ENCODE peak calls at places on chromosomes 6 and 20, in nine cellular contexts. One of them, this sample, is unnamed. For H3K79me2, the result is how much of the 10 kb centered on the place peaks cover.

GRCh38 chr6:122652431-122652830 is 42.2 kb downstream of the PKIB start:
- DNase-seq in astrocyte: peak
- DNase-seq in mammary epithelial cell: peak
- DNase-seq in Karpas-422: no peak
- DNase-seq in endothelial cell of umbilical vein: no peak
- DNase-seq in hepatocyte: peak
- DNase-seq in K562: no peak
- DNase-seq in neural progenitor cell: no peak
- DNase-seq in OCI-LY7: no peak
- DNase-seq in this sample: no peak

GRCh38 chr20:25061103-25061799 is 3.3 kb upstream of the ACSS1 start:
- DNase-seq in hepatocyte: peak
- DNase-seq in neural progenitor cell: no peak
- DNase-seq in OCI-LY7: no peak
- DNase-seq in K562: no peak
- DNase-seq in mammary epithelial cell: no peak
- DNase-seq in Karpas-422: no peak
- DNase-seq in astrocyte: no peak
- DNase-seq in endothelial cell of umbilical vein: no peak
- DNase-seq in this sample: no peak

GRCh38 chr6:95266537-95267258 is 310.6 kb upstream of the MANEA start:
- DNase-seq in endothelial cell of umbilical vein: no peak
- DNase-seq in mammary epithelial cell: peak
- DNase-seq in astrocyte: peak
- DNase-seq in K562: no peak
- DNase-seq in OCI-LY7: no peak
- DNase-seq in hepatocyte: no peak
- DNase-seq in neural progenitor cell: no peak
- DNase-seq in Karpas-422: peak
- DNase-seq in this sample: no peak

GRCh38 chr6:72132851-72133250 is 246.5 kb downstream of the RIMS1 start:
- DNase-seq in Karpas-422: no peak
- DNase-seq in K562: no peak
- DNase-seq in OCI-LY7: no peak
- DNase-seq in mammary epithelial cell: peak
- DNase-seq in hepatocyte: no peak
- DNase-seq in astrocyte: no peak
- DNase-seq in endothelial cell of umbilical vein: no peak
- DNase-seq in neural progenitor cell: no peak
- DNase-seq in this sample: peak

GRCh38 chr6:40719671-40720374 is 132.7 kb upstream of the LRFN2 start:
- DNase-seq in mammary epithelial cell: no peak
- DNase-seq in K562: no peak
- DNase-seq in neural progenitor cell: peak
- DNase-seq in hepatocyte: peak
- DNase-seq in endothelial cell of umbilical vein: peak
- DNase-seq in Karpas-422: peak
- DNase-seq in astrocyte: peak
- DNase-seq in OCI-LY7: peak
- DNase-seq in this sample: peak

GRCh38 chr20:63215101-63216040 is 560 bp downstream of the YTHDF1 start:
- DNase-seq in OCI-LY7: peak
- DNase-seq in K562: peak
- DNase-seq in astrocyte: peak
- DNase-seq in endothelial cell of umbilical vein: peak
- DNase-seq in hepatocyte: peak
- DNase-seq in neural progenitor cell: peak
- DNase-seq in mammary epithelial cell: peak
- DNase-seq in Karpas-422: peak
- DNase-seq in this sample: peak

GRCh38 chr6:37155394-37156312 is 14.3 kb upstream of the PIM1 start:
- DNase-seq in hepatocyte: peak
- DNase-seq in Karpas-422: peak
- DNase-seq in endothelial cell of umbilical vein: no peak
- DNase-seq in mammary epithelial cell: no peak
- DNase-seq in K562: peak
- DNase-seq in astrocyte: peak
- DNase-seq in neural progenitor cell: no peak
- DNase-seq in OCI-LY7: peak
- DNase-seq in this sample: no peak

GRCh38 chr6:68653074-68653705 is 18.1 kb downstream of the ADGRB3 start:
- DNase-seq in K562: peak
- DNase-seq in OCI-LY7: no peak
- DNase-seq in astrocyte: no peak
- DNase-seq in endothelial cell of umbilical vein: no peak
- DNase-seq in Karpas-422: no peak
- DNase-seq in neural progenitor cell: no peak
- DNase-seq in mammary epithelial cell: no peak
- DNase-seq in hepatocyte: no peak
- DNase-seq in this sample: no peak

GRCh38 chr6:47277702-47278101 is 32.0 kb downstream of the TNFRSF21 start:
- DNase-seq in OCI-LY7: no peak
- DNase-seq in mammary epithelial cell: no peak
- DNase-seq in endothelial cell of umbilical vein: no peak
- DNase-seq in neural progenitor cell: no peak
- DNase-seq in astrocyte: no peak
- DNase-seq in hepatocyte: no peak
- DNase-seq in Karpas-422: no peak
- DNase-seq in K562: no peak
- DNase-seq in this sample: no peak

GRCh38 chr6:7085911-7086310 is 21.9 kb upstream of the RREB1 start:
- DNase-seq in neural progenitor cell: no peak
- DNase-seq in K562: no peak
- DNase-seq in hepatocyte: no peak
- DNase-seq in endothelial cell of umbilical vein: no peak
- DNase-seq in mammary epithelial cell: no peak
- DNase-seq in Karpas-422: no peak
- DNase-seq in astrocyte: no peak
- DNase-seq in OCI-LY7: no peak
- DNase-seq in this sample: peak

GRCh38 chr20:56391037-56391436 is 978 bp downstream of the AURKA start:
- DNase-seq in neural progenitor cell: no peak
- DNase-seq in astrocyte: no peak
- DNase-seq in endothelial cell of umbilical vein: peak
- DNase-seq in mammary epithelial cell: peak
- DNase-seq in hepatocyte: no peak
- DNase-seq in OCI-LY7: peak
- DNase-seq in Karpas-422: no peak
- DNase-seq in K562: no peak
- DNase-seq in this sample: peak

GRCh38 chr6:1326535-1327121 is 14.7 kb downstream of the FOXQ1 start:
- DNase-seq in K562: no peak
- DNase-seq in endothelial cell of umbilical vein: no peak
- DNase-seq in OCI-LY7: no peak
- DNase-seq in hepatocyte: peak
- DNase-seq in Karpas-422: no peak
- DNase-seq in neural progenitor cell: no peak
- DNase-seq in astrocyte: no peak
- DNase-seq in mammary epithelial cell: no peak
- DNase-seq in this sample: no peak

GRCh38 chr6:1872649-1873131 is 263.0 kb downstream of the FOXC1 start:
- DNase-seq in Karpas-422: no peak
- DNase-seq in OCI-LY7: no peak
- DNase-seq in mammary epithelial cell: no peak
- DNase-seq in K562: no peak
- DNase-seq in endothelial cell of umbilical vein: no peak
- DNase-seq in astrocyte: peak
- DNase-seq in neural progenitor cell: peak
- DNase-seq in hepatocyte: peak
- DNase-seq in this sample: peak

GRCh38 chr20:62749851-62750445 is 41.3 kb downstream of the NTSR1 start:
- DNase-seq in endothelial cell of umbilical vein: no peak
- DNase-seq in hepatocyte: no peak
- DNase-seq in mammary epithelial cell: no peak
- DNase-seq in astrocyte: no peak
- DNase-seq in neural progenitor cell: no peak
- DNase-seq in Karpas-422: no peak
- DNase-seq in K562: no peak
- DNase-seq in OCI-LY7: no peak
- DNase-seq in this sample: no peak

GRCh38 chr6:73564578-73565345 is 43.9 kb upstream of the EEF1A1 start:
- DNase-seq in OCI-LY7: no peak
- DNase-seq in endothelial cell of umbilical vein: no peak
- DNase-seq in astrocyte: no peak
- DNase-seq in hepatocyte: no peak
- DNase-seq in Karpas-422: peak
- DNase-seq in neural progenitor cell: no peak
- DNase-seq in K562: peak
- DNase-seq in mammary epithelial cell: no peak
- DNase-seq in this sample: no peak

GRCh38 chr6:73562557-73562956 is 41.7 kb upstream of the EEF1A1 start:
- DNase-seq in K562: no peak
- DNase-seq in neural progenitor cell: no peak
- DNase-seq in astrocyte: no peak
- DNase-seq in Karpas-422: no peak
- DNase-seq in endothelial cell of umbilical vein: no peak
- DNase-seq in hepatocyte: no peak
- DNase-seq in mammary epithelial cell: no peak
- DNase-seq in OCI-LY7: no peak
- DNase-seq in this sample: no peak

GRCh38 chr6:73565767-73566485 is 45.1 kb upstream of the EEF1A1 start:
- DNase-seq in endothelial cell of umbilical vein: no peak
- DNase-seq in mammary epithelial cell: no peak
- DNase-seq in astrocyte: peak
- DNase-seq in OCI-LY7: no peak
- DNase-seq in K562: no peak
- DNase-seq in neural progenitor cell: peak
- DNase-seq in hepatocyte: no peak
- DNase-seq in Karpas-422: no peak
- DNase-seq in this sample: peak

DNA sequence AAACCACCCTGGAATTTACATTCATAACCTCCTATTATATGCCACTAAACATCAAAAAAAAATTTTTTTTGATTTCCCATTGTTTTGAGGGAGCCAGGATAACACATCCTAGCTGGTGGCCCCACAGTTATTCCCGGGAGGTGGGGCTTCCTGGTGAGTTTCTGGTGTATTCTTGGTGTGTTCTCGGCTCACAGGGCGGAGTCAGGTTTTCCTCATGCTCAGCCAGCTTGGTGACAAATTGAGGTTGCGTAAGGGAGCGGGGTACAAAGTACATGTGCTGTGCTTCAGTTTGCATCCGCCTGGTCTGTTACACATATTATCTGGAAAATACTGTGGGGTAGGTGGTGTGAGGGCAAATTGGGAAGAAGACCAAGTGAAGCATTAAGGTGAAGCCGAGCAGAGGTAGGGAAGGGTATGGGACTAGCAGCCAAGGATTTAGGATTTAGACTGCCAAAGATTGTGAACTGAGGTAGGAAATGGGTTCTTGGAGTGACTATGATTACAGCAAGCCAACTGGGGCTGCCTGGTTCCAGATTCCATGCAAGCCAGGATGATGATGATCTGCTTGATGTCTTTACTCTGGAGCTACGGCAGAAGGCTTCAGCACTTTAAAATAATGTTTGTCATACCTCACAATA is 46.2 kb upstream of the EEF1A1 start:
- DNase-seq in astrocyte: no peak
- DNase-seq in mammary epithelial cell: peak
- DNase-seq in K562: no peak
- DNase-seq in Karpas-422: peak
- DNase-seq in OCI-LY7: no peak
- DNase-seq in hepatocyte: peak
- DNase-seq in neural progenitor cell: no peak
- DNase-seq in endothelial cell of umbilical vein: peak
- DNase-seq in this sample: peak
- H2AFZ ChIP-seq in astrocyte: peak
- H2AFZ ChIP-seq in mammary epithelial cell: peak
- H2AFZ ChIP-seq in K562: peak
- H2AFZ ChIP-seq in Karpas-422: no peak
- H2AFZ ChIP-seq in OCI-LY7: no peak
- H2AFZ ChIP-seq in hepatocyte: no peak
- H2AFZ ChIP-seq in neural progenitor cell: no peak
- H2AFZ ChIP-seq in endothelial cell of umbilical vein: peak
- H2AFZ ChIP-seq in this sample: peak

GRCh38 chr20:32842688-32843524 is 15.8 kb upstream of the EFCAB8 start:
- DNase-seq in hepatocyte: no peak
- DNase-seq in Karpas-422: no peak
- DNase-seq in K562: no peak
- DNase-seq in mammary epithelial cell: no peak
- DNase-seq in endothelial cell of umbilical vein: no peak
- DNase-seq in OCI-LY7: no peak
- DNase-seq in astrocyte: no peak
- DNase-seq in neural progenitor cell: no peak
- DNase-seq in this sample: no peak
- H3K79me2 ChIP-seq in hepatocyte: half or more
- H3K79me2 ChIP-seq in Karpas-422: half or more
- H3K79me2 ChIP-seq in K562: under half
- H3K79me2 ChIP-seq in mammary epithelial cell: half or more
- H3K79me2 ChIP-seq in endothelial cell of umbilical vein: half or more
- H3K79me2 ChIP-seq in OCI-LY7: under half
- H3K79me2 ChIP-seq in astrocyte: half or more
- H3K79me2 ChIP-seq in neural progenitor cell: under half
- H3K79me2 ChIP-seq in this sample: half or more

GRCh38 chr6:166293731-166294584 is 14.2 kb downstream of the PRR18 start:
- DNase-seq in OCI-LY7: no peak
- DNase-seq in endothelial cell of umbilical vein: no peak
- DNase-seq in K562: no peak
- DNase-seq in astrocyte: no peak
- DNase-seq in Karpas-422: no peak
- DNase-seq in neural progenitor cell: no peak
- DNase-seq in hepatocyte: no peak
- DNase-seq in mammary epithelial cell: no peak
- DNase-seq in this sample: no peak
- H3K27ac ChIP-seq in OCI-LY7: no peak
- H3K27ac ChIP-seq in endothelial cell of umbilical vein: no peak
- H3K27ac ChIP-seq in K562: no peak
- H3K27ac ChIP-seq in astrocyte: no peak
- H3K27ac ChIP-seq in Karpas-422: peak
- H3K27ac ChIP-seq in neural progenitor cell: no peak
- H3K27ac ChIP-seq in hepatocyte: no peak
- H3K27ac ChIP-seq in mammary epithelial cell: no peak
- H3K27ac ChIP-seq in this sample: no peak

GRCh38 chr6:153599901-153600300 is 439.1 kb upstream of the OPRM1 start:
- DNase-seq in astrocyte: no peak
- DNase-seq in OCI-LY7: no peak
- DNase-seq in mammary epithelial cell: no peak
- DNase-seq in Karpas-422: no peak
- DNase-seq in hepatocyte: no peak
- DNase-seq in neural progenitor cell: no peak
- DNase-seq in endothelial cell of umbilical vein: no peak
- DNase-seq in K562: no peak
- DNase-seq in this sample: no peak
- H2AFZ ChIP-seq in astrocyte: no peak
- H2AFZ ChIP-seq in OCI-LY7: no peak
- H2AFZ ChIP-seq in mammary epithelial cell: no peak
- H2AFZ ChIP-seq in Karpas-422: no peak
- H2AFZ ChIP-seq in hepatocyte: no peak
- H2AFZ ChIP-seq in neural progenitor cell: no peak
- H2AFZ ChIP-seq in endothelial cell of umbilical vein: no peak
- H2AFZ ChIP-seq in K562: no peak
- H2AFZ ChIP-seq in this sample: no peak

GRCh38 chr6:158340252-158340651 is 28.0 kb downstream of the TULP4 start:
- DNase-seq in Karpas-422: no peak
- DNase-seq in endothelial cell of umbilical vein: no peak
- DNase-seq in OCI-LY7: no peak
- DNase-seq in neural progenitor cell: no peak
- DNase-seq in astrocyte: no peak
- DNase-seq in mammary epithelial cell: no peak
- DNase-seq in hepatocyte: no peak
- DNase-seq in K562: peak
- DNase-seq in this sample: no peak
- H3K79me2 ChIP-seq in Karpas-422: half or more
- H3K79me2 ChIP-seq in endothelial cell of umbilical vein: under half
- H3K79me2 ChIP-seq in OCI-LY7: under half
- H3K79me2 ChIP-seq in neural progenitor cell: half or more
- H3K79me2 ChIP-seq in astrocyte: under half
- H3K79me2 ChIP-seq in mammary epithelial cell: under half
- H3K79me2 ChIP-seq in hepatocyte: half or more
- H3K79me2 ChIP-seq in K562: under half
- H3K79me2 ChIP-seq in this sample: under half

This sample was measured in GM23248.